ENCODE peak calls at places on chromosomes 2 and 18, in nine cellular contexts. R is LoVo; L is stimulated activated naive B cell treated with anti-CD40 and anti-IgM and Interleukin-4, amounts not matched to agents 10 μg/mL and 1 μg/mL and 100 μg/mL, for 72 hours; A is amniotic stem cell; F is HuH-7; E is GM18507; N is spleen; C is iPS DF 6.9; V is myocyte. M is an unnamed sample.

GRCh38 chr2:63047534-63048281 is 2.9 kb upstream of the OTX1 start:
- DNase-seq in R (no peak), L (no peak), A (no peak), F (no peak), E (no peak), N (peak; percentile 83), C (no peak), V (no peak), M (no peak)

GRCh38 chr18:2850816-2851215 is 4.0 kb downstream of the EMILIN2 start:
- DNase-seq in R (no peak), L (no peak), A (no peak), F (no peak), E (no peak), N (no peak), C (no peak), V (no peak), M (no peak)

GRCh38 chr18:49717617-49718016 is 95.7 kb downstream of the ACAA2 start:
- DNase-seq in R (no peak), L (no peak), A (no peak), F (no peak), E (no peak), N (no peak), C (no peak), V (no peak), M (no peak)

GRCh38 chr2:150319632-150320555 is 167.6 kb downstream of the RND3 start:
- DNase-seq in R (no peak), L (no peak), A (no peak), F (no peak), E (no peak), N (no peak), C (no peak), V (peak; percentile 51), M (no peak)

GRCh38 chr2:20173064-20173463 is 51.9 kb downstream of the SDC1 start:
- DNase-seq in R (no peak), L (no peak), A (no peak), F (no peak), E (no peak), N (peak; percentile 24), C (no peak), V (no peak), M (no peak)

GRCh38 chr18:8231316-8231715 is 377.9 kb upstream of the RAB12 start:
- DNase-seq in R (no peak), L (no peak), A (no peak), F (no peak), E (no peak), N (no peak), C (no peak), V (no peak), M (no peak)

GRCh38 chr18:59139291-59139614 is 431 bp upstream of the SEC11C start:
- DNase-seq in R (peak; percentile 92), L (peak; percentile 91), A (peak; percentile 84), F (peak; percentile 74), E (peak; percentile 94), N (peak; percentile 96), C (peak; percentile 60), V (no peak), M (peak; percentile 90)

GRCh38 chr2:45274190-45274926 is 265.1 kb upstream of the SIX2 start:
- DNase-seq in R (no peak), L (no peak), A (no peak), F (no peak), E (no peak), N (no peak), C (no peak), V (peak; percentile 77), M (peak; percentile 66)

GRCh38 chr2:235098736-235099494 is 147.1 kb downstream of the SH3BP4 start:
- DNase-seq in R (no peak), L (no peak), A (no peak), F (no peak), E (no peak), N (no peak), C (no peak), V (peak; percentile 24), M (no peak)

M was measured in DMS 273 treated with DMSO at 0.1 percent for 48 hours.